ENCODE peak calls at places on chromosome 17, in eight cellular contexts. K is fibroblast of lung, Z is neural crest cell, S is B cell, Q is lower leg skin, X is RWPE1, G is Peyer's patch, W is GM20000. I is an unnamed sample.

GRCh38 chr17:16384557-16384956 is 3.7 kb downstream of the UBB start:
- DNase-seq in K (no peak), Z (no peak), S (no peak), Q (no peak), X (no peak), G (no peak), W (no peak), I (no peak)

GRCh38 chr17:8451937-8452614 is 16.4 kb downstream of the NDEL1 start:
- DNase-seq in K (no peak), Z (no peak), S (no peak), Q (no peak), X (no peak), G (no peak), W (no peak), I (no peak)

GRCh38 chr17:50511058-50511457 is 2.8 kb downstream of the MYCBPAP start:
- DNase-seq in K (no peak), Z (no peak), S (no peak), Q (no peak), X (no peak), G (no peak), W (peak), I (peak)

GRCh38 chr17:81713004-81713555 is 996 bp downstream of the SLC25A10 start:
- DNase-seq in K (no peak), Z (peak), S (no peak), Q (no peak), X (no peak), G (no peak), W (no peak), I (no peak)

GRCh38 chr17:14781123-14781522 is 480.2 kb downstream of the HS3ST3B1 start:
- DNase-seq in K (no peak), Z (no peak), S (no peak), Q (no peak), X (no peak), G (no peak), W (no peak), I (no peak)

GRCh38 chr17:40175928-40176327 is 1.3 kb upstream of the RAPGEFL1 start:
- DNase-seq in K (no peak), Z (no peak), S (no peak), Q (no peak), X (no peak), G (no peak), W (no peak), I (no peak)

GRCh38 chr17:60817187-60817586 is 139.5 kb downstream of the BCAS3 start:
- DNase-seq in K (peak), Z (no peak), S (no peak), Q (no peak), X (peak), G (no peak), W (no peak), I (peak)

GRCh38 chr17:65371702-65372101 is 189.7 kb downstream of the AXIN2 start:
- DNase-seq in K (no peak), Z (no peak), S (no peak), Q (no peak), X (no peak), G (no peak), W (no peak), I (no peak)

GRCh38 chr17:28443901-28444638 is 29.4 kb upstream of the SLC13A2 start:
- DNase-seq in K (no peak), Z (no peak), S (no peak), Q (no peak), X (no peak), G (no peak), W (no peak), I (no peak)

GRCh38 chr17:66549731-66550207 is 247.4 kb downstream of the PRKCA start:
- DNase-seq in K (peak), Z (no peak), S (no peak), Q (no peak), X (peak), G (no peak), W (no peak), I (peak)

GRCh38 chr17:76398523-76399174 is 14.2 kb downstream of the SPHK1 start:
- DNase-seq in K (no peak), Z (no peak), S (no peak), Q (no peak), X (no peak), G (no peak), W (no peak), I (no peak)

GRCh38 chr17:76395980-76396379 is 11.6 kb downstream of the SPHK1 start:
- DNase-seq in K (no peak), Z (no peak), S (no peak), Q (no peak), X (no peak), G (no peak), W (no peak), I (no peak)

GRCh38 chr17:76399175-76400172 is 15.1 kb downstream of the SPHK1 start:
- DNase-seq in K (no peak), Z (no peak), S (no peak), Q (no peak), X (no peak), G (no peak), W (no peak), I (no peak)

GRCh38 chr17:76397687-76398522 is 13.5 kb downstream of the SPHK1 start:
- DNase-seq in K (peak), Z (peak), S (peak), Q (peak), X (peak), G (peak), W (peak), I (peak)

DNA sequence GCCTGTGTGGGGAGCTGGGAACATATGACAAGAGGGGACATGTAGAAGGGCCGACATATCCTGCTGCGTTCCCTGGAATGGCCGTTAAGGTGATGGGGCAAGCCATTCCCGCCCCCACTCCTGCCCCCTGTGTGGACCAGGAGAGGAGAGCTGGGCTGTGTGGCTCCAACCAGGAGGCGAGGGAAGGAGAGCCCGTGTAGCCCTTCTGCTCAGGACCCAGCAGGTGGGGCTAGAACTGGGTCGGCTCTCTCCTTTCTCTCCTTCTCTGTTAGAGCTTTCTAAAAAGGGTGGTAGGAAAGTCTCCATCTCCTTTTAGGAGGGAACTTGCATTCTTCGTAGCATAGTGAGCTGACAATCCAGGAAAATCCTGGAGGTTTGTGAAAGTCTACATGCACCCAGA is 12.8 kb downstream of the SPHK1 start:
- DNase-seq in K (no peak), Z (no peak), S (no peak), Q (no peak), X (no peak), G (no peak), W (no peak), I (no peak)
- TF ChIP-seq CTCF in K (no peak), Z (no peak), S (no peak), Q (no peak), X (no peak), G (no peak), W (no peak), I (no peak)

GRCh38 chr17:18208092-18208491 is 17.3 kb upstream of the LLGL1 start:
- DNase-seq in K (no peak), Z (no peak), S (no peak), Q (no peak), X (no peak), G (no peak), W (no peak), I (no peak)
- TF ChIP-seq CTCF in K (no peak), Z (no peak), S (no peak), Q (no peak), X (no peak), G (no peak), W (no peak), I (no peak)

GRCh38 chr17:79607941-79608728 is 2.7 kb downstream of the RBFOX3 start:
- DNase-seq in K (peak), Z (peak), S (no peak), Q (no peak), X (peak), G (no peak), W (peak), I (no peak)
- TF ChIP-seq CTCF in K (no peak), Z (no peak), S (no peak), Q (no peak), X (no peak), G (no peak), W (no peak), I (no peak)

GRCh38 chr17:44346064-44346844 is 1.2 kb downstream of the GRN start:
- DNase-seq in K (no peak), Z (no peak), S (peak), Q (no peak), X (no peak), G (peak), W (no peak), I (no peak)
- TF ChIP-seq CTCF in K (no peak), Z (no peak), S (peak), Q (no peak), X (peak), G (no peak), W (no peak), I (peak)

DNA sequence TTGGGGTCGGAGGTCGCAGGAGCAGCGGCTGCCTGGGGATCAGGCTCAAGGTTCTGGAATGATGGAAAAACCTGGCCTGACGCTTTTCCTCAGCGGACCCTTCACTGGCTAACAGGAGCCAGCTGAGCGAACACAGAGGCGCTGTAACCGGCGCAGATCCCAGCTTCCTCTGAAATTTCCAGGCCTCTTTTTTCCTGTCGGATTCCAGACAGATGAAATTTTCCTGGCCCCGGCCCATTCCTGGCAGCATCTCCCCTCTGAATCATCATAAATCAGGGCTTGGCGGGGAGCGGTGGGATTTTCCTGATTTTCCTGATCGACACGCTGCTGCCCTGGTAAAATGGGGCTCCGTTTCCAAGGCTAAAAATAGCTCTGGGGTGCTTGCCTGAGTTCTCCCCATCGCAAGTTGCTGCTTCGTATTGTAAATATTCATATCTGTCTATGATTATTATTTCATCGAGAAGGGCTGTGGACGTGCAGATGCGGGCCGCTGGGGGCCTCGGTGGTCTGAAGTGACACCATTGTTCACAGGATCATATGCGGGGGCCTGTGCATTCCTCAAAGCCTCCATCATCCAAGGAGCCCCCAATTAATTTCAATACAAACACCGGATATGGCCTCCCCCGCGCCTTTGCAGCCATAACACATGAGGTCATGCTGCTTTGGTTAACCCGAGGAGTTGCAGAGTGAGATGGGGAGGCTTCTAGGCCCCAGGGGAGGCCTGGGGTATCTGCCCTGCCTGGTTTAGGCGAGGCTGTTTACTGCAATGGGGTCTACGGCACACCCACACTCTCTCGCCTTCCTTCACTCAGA is 45.8 kb upstream of the ETV4 start:
- DNase-seq in K (peak), Z (no peak), S (no peak), Q (peak), X (peak), G (peak), W (peak), I (peak)
- TF ChIP-seq CTCF in K (no peak), Z (no peak), S (no peak), Q (no peak), X (no peak), G (no peak), W (no peak), I (peak)

DNA sequence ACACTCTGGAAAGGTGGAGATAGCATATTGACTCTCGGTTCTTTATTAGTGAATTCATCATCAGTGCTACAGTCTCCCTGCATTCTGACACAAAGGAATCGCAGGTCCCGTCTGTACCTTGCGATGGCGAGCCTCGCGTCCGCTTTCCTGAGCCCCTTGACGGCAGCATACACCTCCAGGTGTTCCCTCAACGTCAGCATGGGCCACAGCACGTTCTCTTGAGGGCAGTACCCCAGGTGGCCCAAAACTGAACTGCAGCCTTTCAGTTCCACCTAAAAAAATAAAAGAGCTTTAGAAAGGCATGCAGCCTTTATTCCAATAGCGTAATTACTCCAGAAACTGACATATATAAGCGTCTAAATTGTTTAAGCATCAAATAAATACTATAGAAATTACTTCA is 24.2 kb upstream of the ABCA9 start:
- DNase-seq in K (no peak), Z (no peak), S (no peak), Q (no peak), X (peak), G (no peak), W (no peak), I (no peak)
- TF ChIP-seq CTCF in K (peak), Z (peak), S (peak), Q (no peak), X (peak), G (peak), W (no peak), I (peak)

DNA sequence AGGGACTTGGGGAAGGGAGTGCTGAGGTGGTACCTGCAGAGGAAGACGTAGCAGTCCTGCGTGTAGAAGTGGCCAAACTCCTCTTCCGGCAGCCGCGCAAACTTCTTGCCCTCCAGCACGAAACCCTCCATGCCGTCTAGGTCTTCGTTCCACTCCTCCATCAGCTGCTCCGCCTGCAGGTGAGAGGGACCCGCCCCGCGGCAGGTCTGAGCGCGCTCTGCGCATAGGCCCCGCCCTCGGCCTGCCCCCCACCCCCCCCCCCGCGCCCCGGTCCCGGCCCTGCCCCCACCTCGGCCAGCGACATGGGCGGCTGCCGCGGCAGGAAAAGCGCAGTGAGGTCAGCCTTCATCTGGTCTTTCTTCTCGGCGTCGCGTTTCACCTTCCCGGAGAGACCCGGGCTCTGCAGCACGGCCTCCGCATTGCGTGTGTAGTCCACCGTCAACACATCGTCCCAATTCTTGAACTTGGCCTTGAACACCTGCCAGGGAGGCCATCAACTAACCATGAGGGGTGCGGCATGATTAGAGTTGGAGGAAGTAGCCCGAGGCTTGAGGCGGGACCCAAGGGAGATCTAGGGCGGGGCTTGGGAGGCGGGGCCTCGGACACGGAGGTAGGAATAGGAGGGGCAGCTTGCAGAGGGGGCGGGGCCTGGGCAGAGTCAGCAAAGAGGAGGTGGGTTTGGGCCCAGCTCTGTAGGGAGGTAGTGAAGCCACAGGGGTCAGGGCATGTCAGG is 11.5 kb downstream of the FLII start:
- DNase-seq in K (peak), Z (no peak), S (peak), Q (peak), X (peak), G (peak), W (peak), I (peak)
- TF ChIP-seq CTCF in K (no peak), Z (no peak), S (no peak), Q (no peak), X (no peak), G (no peak), W (no peak), I (no peak)

DNA sequence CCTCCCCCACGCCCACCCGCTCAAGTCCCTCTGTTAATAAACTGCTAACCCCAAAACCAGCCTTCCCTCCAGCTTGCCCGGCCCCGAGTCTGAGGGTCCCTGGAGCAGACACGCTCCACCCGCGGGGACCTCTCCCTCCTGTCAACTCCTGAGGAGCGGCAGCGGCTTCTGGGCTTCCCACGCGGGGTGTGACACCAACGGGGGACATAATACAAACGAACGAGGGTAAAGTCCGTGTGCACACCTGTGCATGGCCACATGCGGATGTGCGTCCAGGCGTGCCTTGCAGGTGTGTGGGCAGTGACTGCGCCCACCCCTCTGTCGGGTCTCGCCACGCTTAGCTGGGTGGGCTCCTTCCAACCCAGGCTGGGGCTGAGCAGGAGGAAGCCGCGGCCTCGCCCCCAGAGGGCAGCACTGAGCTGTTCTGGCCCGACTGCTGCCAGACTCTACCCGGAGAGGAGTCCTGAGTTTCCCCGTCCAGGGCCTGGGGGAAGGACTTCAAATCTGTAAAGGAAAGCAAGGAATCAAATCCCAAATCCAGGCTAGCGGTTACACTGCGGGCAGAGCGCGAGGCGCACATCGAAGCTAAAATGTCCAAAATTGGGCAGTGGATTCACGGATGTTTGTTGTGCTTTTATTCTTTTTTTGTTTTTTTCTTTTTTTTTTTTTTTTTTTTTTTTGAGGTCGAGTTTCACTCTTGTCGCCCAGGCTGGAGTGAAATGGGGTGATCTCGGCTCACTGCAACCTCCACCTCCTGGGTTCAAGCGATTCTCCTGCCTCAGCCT is 24.2 kb upstream of the KRT17 start:
- DNase-seq in K (peak), Z (peak), S (peak), Q (peak), X (peak), G (peak), W (peak), I (peak)
- TF ChIP-seq CTCF in K (peak), Z (peak), S (peak), Q (no peak), X (peak), G (peak), W (peak), I (peak)

DNA sequence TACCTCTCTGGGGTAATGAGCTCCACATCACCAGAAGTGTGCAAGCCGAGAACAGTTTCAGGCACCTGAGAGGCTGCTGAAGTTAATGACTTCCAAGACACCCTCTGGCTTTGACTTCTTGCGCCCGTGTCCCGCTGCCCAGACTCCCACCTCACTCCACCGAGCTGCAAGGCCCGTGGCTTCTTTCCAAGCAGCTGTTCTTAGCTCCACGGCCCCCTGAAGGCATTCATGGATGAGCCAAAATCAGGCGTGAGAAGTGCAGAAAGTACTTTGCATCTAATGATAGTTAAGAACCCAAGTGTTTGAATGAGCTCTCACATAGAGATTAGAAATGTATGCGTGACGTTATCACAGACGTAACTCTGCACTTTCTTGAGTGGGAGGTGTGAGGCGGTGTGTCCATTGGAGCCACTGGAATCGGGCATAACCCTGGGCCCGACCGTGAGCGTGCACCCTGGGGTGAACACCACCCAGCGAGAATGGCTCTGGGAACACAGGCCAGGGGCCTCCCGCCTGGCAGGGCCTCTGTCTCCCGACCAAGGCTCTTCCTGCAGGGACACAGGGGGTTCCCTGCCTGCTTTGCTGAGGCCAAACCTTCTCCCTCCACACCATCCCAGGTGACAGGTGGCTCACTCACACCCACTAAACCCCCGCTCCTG is 11.0 kb downstream of the NPTX1 start:
- DNase-seq in K (no peak), Z (no peak), S (no peak), Q (no peak), X (no peak), G (no peak), W (no peak), I (no peak)
- TF ChIP-seq CTCF in K (no peak), Z (no peak), S (no peak), Q (no peak), X (no peak), G (no peak), W (no peak), I (no peak)

GRCh38 chr17:72336026-72336803 is 215.4 kb downstream of the SOX9 start:
- DNase-seq in K (peak), Z (no peak), S (no peak), Q (peak), X (no peak), G (no peak), W (no peak), I (no peak)
- TF ChIP-seq CTCF in K (no peak), Z (no peak), S (no peak), Q (no peak), X (no peak), G (no peak), W (no peak), I (no peak)